ENCODE peak calls at places on chromosome 12, in four cellular contexts. B is OCI-LY7, E is transverse colon, I is small intestine. V is an unnamed sample.

GRCh38 chr12:4002601-4003000 is 129.4 kb upstream of the PARP11 start:
- DNase-seq in B (no peak), E (no peak), I (no peak), V (no peak)

GRCh38 chr12:13422291-13422690 is 225.8 kb downstream of the EMP1 start:
- DNase-seq in B (no peak), E (no peak), I (no peak), V (no peak)

GRCh38 chr12:124433147-124433874 is 134.1 kb downstream of the NCOR2 start:
- DNase-seq in B (no peak), E (no peak), I (no peak), V (no peak)

GRCh38 chr12:75554556-75554880 is 43.1 kb upstream of the KRR1 start:
- DNase-seq in B (no peak), E (no peak), I (no peak), V (no peak)

GRCh38 chr12:103387385-103387784 is 108.4 kb downstream of the C12orf42 start:
- DNase-seq in B (no peak), E (no peak), I (no peak), V (no peak)

GRCh38 chr12:114703060-114703493 is 19.1 kb upstream of the TBX3 start:
- DNase-seq in B (no peak), E (no peak), I (no peak), V (no peak)

GRCh38 chr12:53235742-53236442 is 3.9 kb upstream of the RARG start:
- DNase-seq in B (no peak), E (no peak), I (no peak), V (no peak)

GRCh38 chr12:129994634-129995033 is 90.8 kb upstream of the TMEM132D start:
- DNase-seq in B (no peak), E (no peak), I (no peak), V (no peak)

GRCh38 chr12:117968084-117968789 is 553 bp downstream of the KSR2 start:
- DNase-seq in B (no peak), E (no peak), I (no peak), V (peak; percentile 5)

GRCh38 chr12:75641031-75641780 is 129.8 kb upstream of the KRR1 start:
- DNase-seq in B (peak; percentile 89), E (peak; percentile 8), I (peak; percentile 40), V (no peak)

GRCh38 chr12:50120521-50120920 is 8.5 kb downstream of the COX14 start:
- DNase-seq in B (no peak), E (no peak), I (no peak), V (no peak)

GRCh38 chr12:11785722-11786121 is 136.2 kb downstream of the ETV6 start:
- DNase-seq in B (no peak), E (no peak), I (no peak), V (no peak)

GRCh38 chr12:21940972-21941521 is at the start of gene ABCC9:
- DNase-seq in B (no peak), E (peak; percentile 13), I (no peak), V (peak; percentile 81)

GRCh38 chr12:80419660-80420059 is 24.4 kb upstream of the PTPRQ start:
- DNase-seq in B (no peak), E (no peak), I (no peak), V (no peak)

GRCh38 chr12:94427520-94428381 is 31.9 kb downstream of the CEP83 start:
- DNase-seq in B (no peak), E (peak; percentile 24), I (no peak), V (peak; percentile 85)

GRCh38 chr12:75944097-75944904 is 87.3 kb downstream of the PHLDA1 start:
- DNase-seq in B (peak; percentile 41), E (no peak), I (peak; percentile 79), V (no peak)

GRCh38 chr12:46177020-46177419 is 91.8 kb downstream of the SLC38A1 start:
- DNase-seq in B (no peak), E (no peak), I (no peak), V (no peak)

GRCh38 chr12:75892779-75893408 is 138.7 kb downstream of the PHLDA1 start:
- DNase-seq in B (no peak), E (no peak), I (no peak), V (no peak)

GRCh38 chr12:3743803-3744202 is 9.1 kb downstream of the CRACR2A start:
- DNase-seq in B (no peak), E (no peak), I (peak; percentile 61), V (no peak)

GRCh38 chr12:5748027-5748426 is 197.0 kb downstream of the ANO2 start:
- DNase-seq in B (no peak), E (no peak), I (no peak), V (no peak)

GRCh38 chr12:120013659-120014380 is 24.8 kb downstream of the BICDL1 start:
- DNase-seq in B (no peak), E (no peak), I (peak; percentile 50), V (no peak)

GRCh38 chr12:120015313-120015712 is 26.3 kb downstream of the BICDL1 start:
- DNase-seq in B (no peak), E (no peak), I (no peak), V (no peak)

GRCh38 chr12:120010661-120011230 is 21.7 kb downstream of the BICDL1 start:
- DNase-seq in B (no peak), E (no peak), I (no peak), V (no peak)

GRCh38 chr12:120007272-120007671 is 18.2 kb downstream of the BICDL1 start:
- DNase-seq in B (peak; percentile 48), E (peak; percentile 15), I (peak; percentile 48), V (no peak)

GRCh38 chr12:120012067-120012621 is 23.1 kb downstream of the BICDL1 start:
- DNase-seq in B (peak; percentile 6), E (no peak), I (peak; percentile 12), V (no peak)
- H3K4me1 ChIP-seq in B (peaks cover 13% of the 10 kb centered on the region), E (no peaks in the 10 kb centered on the region), I (no peaks in the 10 kb centered on the region), V (no peaks in the 10 kb centered on the region)

DNA sequence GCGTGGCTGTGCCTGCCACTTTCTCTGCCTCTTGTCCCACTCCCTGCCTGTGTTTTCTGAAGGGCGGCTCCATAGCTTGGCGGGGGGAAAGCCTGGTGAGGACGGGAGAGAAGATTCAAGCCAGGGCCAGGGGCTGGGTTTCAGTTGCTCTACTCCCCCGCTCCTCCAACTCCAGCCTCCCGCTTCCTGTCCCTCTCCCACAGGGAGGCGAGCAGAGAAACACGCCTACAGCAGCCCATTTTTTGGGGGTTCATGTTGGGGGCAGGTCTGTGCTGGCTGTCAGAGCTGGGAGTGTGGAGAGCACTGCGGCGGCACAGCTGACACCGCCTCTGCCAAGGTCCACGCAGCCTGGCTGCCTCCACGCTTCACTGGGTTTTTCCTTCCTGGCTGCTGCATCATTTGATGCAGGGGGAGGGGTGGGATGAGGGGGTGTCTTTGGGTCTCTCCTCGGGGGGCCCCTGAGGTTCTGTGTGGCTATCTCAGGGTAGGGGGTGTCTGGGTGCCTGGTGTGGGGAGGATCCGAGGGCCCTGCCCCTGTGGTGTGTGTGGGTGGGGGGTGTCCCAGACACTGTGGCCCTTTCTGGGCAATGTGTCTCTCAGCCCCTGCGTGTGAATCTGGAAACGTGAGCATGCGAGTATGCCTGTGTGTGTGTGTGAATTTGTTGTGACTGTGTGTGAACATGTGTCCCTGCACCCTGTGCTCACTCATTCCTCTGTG is 10.7 kb upstream of the KRT80 start:
- DNase-seq in B (no peak), E (no peak), I (no peak), V (peak; percentile 58)
- H3K27ac ChIP-seq in B (no peak overlapping the region), E (no peak overlapping the region), I (no peak overlapping the region), V (no peak overlapping the region)

DNA sequence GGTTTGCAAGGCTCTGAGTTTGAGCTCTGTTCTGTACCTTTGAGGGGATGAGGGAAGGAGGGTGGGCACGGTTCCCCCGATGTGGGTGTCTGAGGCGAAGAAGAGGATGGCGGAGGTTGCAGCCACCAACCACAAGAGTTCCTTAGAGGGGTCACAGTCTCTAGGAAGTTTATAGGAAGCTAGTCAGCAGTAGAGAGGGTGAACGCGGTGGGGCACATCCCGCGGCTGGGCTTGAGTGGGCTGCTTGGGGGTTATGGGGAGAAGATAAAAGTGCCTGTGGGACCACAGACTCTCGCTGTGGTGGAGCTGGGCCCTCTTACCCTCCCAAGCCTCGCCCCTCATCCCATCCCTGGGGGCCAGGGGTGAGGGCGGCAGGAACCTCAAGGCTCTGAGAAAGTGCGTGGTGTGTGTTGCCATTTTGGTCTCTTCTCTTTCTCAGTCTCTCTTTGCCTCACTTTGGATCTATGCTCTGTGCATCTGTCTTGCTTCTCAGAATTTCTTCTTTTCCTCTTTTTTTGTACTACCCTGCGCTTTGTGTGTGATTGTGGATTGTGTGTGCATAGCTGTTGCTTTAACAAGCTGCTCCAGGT is 2.7 kb downstream of the CD4 start:
- DNase-seq in B (no peak), E (no peak), I (no peak), V (no peak)
- H3K4me3 ChIP-seq in B (no peak overlapping the region), E (peak overlapping the region; percentile 26), I (no peak overlapping the region), V (no peak overlapping the region)

GRCh38 chr12:132495629-132496207 is 5.8 kb downstream of the FBRSL1 start:
- DNase-seq in B (no peak), E (no peak), I (no peak), V (no peak)

GRCh38 chr12:132496270-132496669 is 6.3 kb downstream of the FBRSL1 start:
- DNase-seq in B (no peak), E (no peak), I (no peak), V (no peak)

GRCh38 chr12:132495165-132495544 is 5.2 kb downstream of the FBRSL1 start:
- DNase-seq in B (no peak), E (no peak), I (no peak), V (no peak)

GRCh38 chr12:132497514-132498405 is 7.8 kb downstream of the FBRSL1 start:
- DNase-seq in B (no peak), E (no peak), I (no peak), V (no peak)

DNA sequence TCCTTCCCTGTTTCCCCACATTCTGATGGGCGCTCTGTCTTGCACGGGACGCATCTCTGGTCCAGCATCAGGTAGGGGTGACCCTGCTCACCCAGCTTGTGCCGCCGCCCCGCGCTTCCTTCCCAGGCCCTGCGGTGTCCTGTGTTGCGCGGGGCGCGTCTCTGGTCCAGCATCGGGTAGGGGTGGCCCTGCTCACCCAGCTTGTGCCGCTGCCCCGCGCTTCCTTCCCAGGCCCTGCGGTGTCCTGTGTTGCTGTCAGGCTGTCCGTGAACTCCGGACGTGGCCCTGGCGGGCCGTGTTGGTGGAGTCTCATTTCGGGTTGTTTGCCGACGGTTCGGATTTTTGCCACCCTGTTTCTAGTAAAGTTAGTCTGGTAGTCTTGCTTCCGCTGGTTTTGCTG is 6.8 kb downstream of the FBRSL1 start:
- DNase-seq in B (no peak), E (no peak), I (no peak), V (no peak)
- H3K4me1 ChIP-seq in B (peaks cover 8% of the 10 kb centered on the region), E (peaks cover 27% of the 10 kb centered on the region), I (peaks cover 15% of the 10 kb centered on the region), V (peaks cover 98% of the 10 kb centered on the region)